ENCODE peak calls at places on chromosomes 11 and 22, in six cellular contexts. P, B, F, E, X and K are unnamed samples. For H3K4me1, the result is how much of the 10 kb centered on the place peaks cover.

GRCh38 chr22:34414467-34415440 is 494.5 kb upstream of the LARGE1 start:
- DNase-seq in P (no peak), B (no peak), F (peak), E (peak), X (peak), K (peak)

GRCh38 chr22:29831186-29831921 is 6.7 kb downstream of the ASCC2 start:
- DNase-seq in P (no peak), B (no peak), F (no peak), E (no peak), X (no peak), K (no peak)

GRCh38 chr11:68314886-68315580 is 2.6 kb downstream of the LRP5 start:
- DNase-seq in P (peak), B (peak), F (no peak), E (peak), X (no peak), K (no peak)

GRCh38 chr11:96306933-96307747 is 35.9 kb downstream of the MAML2 start:
- DNase-seq in P (peak), B (peak), F (no peak), E (peak), X (no peak), K (peak)

GRCh38 chr11:78231962-78232459 is 43.3 kb downstream of the USP35 start:
- DNase-seq in P (peak), B (peak), F (no peak), E (no peak), X (no peak), K (no peak)

GRCh38 chr11:36702330-36703054 is 104.5 kb upstream of the RAG2 start:
- DNase-seq in P (peak), B (peak), F (peak), E (no peak), X (no peak), K (peak)

GRCh38 chr11:3824714-3825472 is 15.9 kb downstream of the RHOG start:
- DNase-seq in P (peak), B (no peak), F (peak), E (peak), X (peak), K (no peak)

GRCh38 chr11:44972746-44973435 is 22.2 kb upstream of the TP53I11 start:
- DNase-seq in P (no peak), B (no peak), F (no peak), E (no peak), X (no peak), K (no peak)

GRCh38 chr22:36180038-36180880 is 19.7 kb upstream of the APOL3 start:
- DNase-seq in P (peak), B (peak), F (peak), E (peak), X (peak), K (peak)

GRCh38 chr11:117670443-117670842 is 126.6 kb downstream of the DSCAML1 start:
- DNase-seq in P (no peak), B (no peak), F (no peak), E (no peak), X (no peak), K (peak)

GRCh38 chr22:28976588-28976987 is 85.0 kb downstream of the C22orf31 start:
- DNase-seq in P (peak), B (peak), F (no peak), E (no peak), X (no peak), K (no peak)

GRCh38 chr11:31870609-31871309 is 59.6 kb upstream of the PAX6 start:
- DNase-seq in P (peak), B (peak), F (peak), E (peak), X (peak), K (peak)

GRCh38 chr11:109033627-109034340 is 368.9 kb downstream of the DDX10 start:
- DNase-seq in P (no peak), B (peak), F (no peak), E (no peak), X (no peak), K (no peak)

GRCh38 chr11:7437706-7438105 is 47.6 kb upstream of the OLFML1 start:
- DNase-seq in P (peak), B (no peak), F (no peak), E (no peak), X (no peak), K (no peak)

GRCh38 chr22:40175571-40176105 is 2.1 kb upstream of the TNRC6B start:
- DNase-seq in P (peak), B (no peak), F (no peak), E (no peak), X (no peak), K (no peak)

GRCh38 chr22:40482391-40482790 is 112.0 kb downstream of the SGSM3 start:
- DNase-seq in P (no peak), B (no peak), F (no peak), E (peak), X (no peak), K (no peak)

GRCh38 chr22:38513063-38513462 is 7.0 kb upstream of the DDX17 start:
- DNase-seq in P (no peak), B (no peak), F (peak), E (no peak), X (no peak), K (no peak)

GRCh38 chr11:80586464-80586863 is 1145.6 kb upstream of the TENM4 start:
- DNase-seq in P (no peak), B (peak), F (no peak), E (peak), X (no peak), K (no peak)

GRCh38 chr11:94028436-94028835 is 7.3 kb downstream of the HEPHL1 start:
- DNase-seq in P (peak), B (peak), F (no peak), E (peak), X (no peak), K (no peak)

GRCh38 chr11:109604506-109604905 is 182.5 kb downstream of the C11orf87 start:
- DNase-seq in P (no peak), B (no peak), F (no peak), E (no peak), X (no peak), K (no peak)

GRCh38 chr11:73141031-73141308 is 1.1 kb downstream of the FCHSD2 start:
- DNase-seq in P (peak), B (no peak), F (no peak), E (no peak), X (no peak), K (peak)

GRCh38 chr22:23306926-23307325 is 126.6 kb downstream of the BCR start:
- DNase-seq in P (no peak), B (no peak), F (no peak), E (no peak), X (no peak), K (no peak)

GRCh38 chr11:18749681-18750319 is 23.8 kb upstream of the IGSF22 start:
- DNase-seq in P (peak), B (peak), F (peak), E (no peak), X (no peak), K (no peak)

GRCh38 chr11:72595292-72595684 is 78.9 kb downstream of the PDE2A start:
- DNase-seq in P (no peak), B (no peak), F (no peak), E (no peak), X (no peak), K (peak)

GRCh38 chr11:123212406-123212805 is 17.4 kb upstream of the CLMP start:
- DNase-seq in P (no peak), B (no peak), F (no peak), E (no peak), X (no peak), K (no peak)

GRCh38 chr22:27796829-27797792 is 4.4 kb downstream of the MN1 start:
- DNase-seq in P (no peak), B (no peak), F (peak), E (no peak), X (no peak), K (no peak)

GRCh38 chr11:304915-305833 is 2.4 kb upstream of the IFITM2 start:
- DNase-seq in P (peak), B (peak), F (peak), E (peak), X (no peak), K (peak)

GRCh38 chr11:128940603-128941002 is 2.1 kb downstream of the TP53AIP1 start:
- DNase-seq in P (no peak), B (no peak), F (no peak), E (no peak), X (no peak), K (no peak)

GRCh38 chr11:128467610-128468041 is 119.7 kb downstream of the ETS1 start:
- DNase-seq in P (peak), B (peak), F (no peak), E (peak), X (no peak), K (no peak)

GRCh38 chr22:38032681-38033521 is 24.3 kb upstream of the PICK1 start:
- DNase-seq in P (peak), B (peak), F (no peak), E (no peak), X (no peak), K (no peak)

GRCh38 chr22:40898850-40899357 is 37.0 kb upstream of the DNAJB7 start:
- DNase-seq in P (peak), B (peak), F (no peak), E (no peak), X (no peak), K (no peak)

GRCh38 chr11:128886401-128887119 is 4.6 kb upstream of the KCNJ5 start:
- DNase-seq in P (no peak), B (no peak), F (no peak), E (no peak), X (no peak), K (no peak)

GRCh38 chr22:27413702-27414101 is 387.9 kb downstream of the MN1 start:
- DNase-seq in P (no peak), B (no peak), F (no peak), E (no peak), X (no peak), K (no peak)

GRCh38 chr11:121105063-121105480 is 4.0 kb downstream of the TECTA start:
- DNase-seq in P (peak), B (peak), F (no peak), E (no peak), X (no peak), K (no peak)

GRCh38 chr11:117143390-117143789 is 697 bp upstream of the PAFAH1B2 start:
- DNase-seq in P (peak), B (peak), F (no peak), E (no peak), X (no peak), K (peak)

GRCh38 chr11:15141381-15141780 is 26.7 kb downstream of the INSC start:
- DNase-seq in P (no peak), B (no peak), F (no peak), E (no peak), X (no peak), K (no peak)

DNA sequence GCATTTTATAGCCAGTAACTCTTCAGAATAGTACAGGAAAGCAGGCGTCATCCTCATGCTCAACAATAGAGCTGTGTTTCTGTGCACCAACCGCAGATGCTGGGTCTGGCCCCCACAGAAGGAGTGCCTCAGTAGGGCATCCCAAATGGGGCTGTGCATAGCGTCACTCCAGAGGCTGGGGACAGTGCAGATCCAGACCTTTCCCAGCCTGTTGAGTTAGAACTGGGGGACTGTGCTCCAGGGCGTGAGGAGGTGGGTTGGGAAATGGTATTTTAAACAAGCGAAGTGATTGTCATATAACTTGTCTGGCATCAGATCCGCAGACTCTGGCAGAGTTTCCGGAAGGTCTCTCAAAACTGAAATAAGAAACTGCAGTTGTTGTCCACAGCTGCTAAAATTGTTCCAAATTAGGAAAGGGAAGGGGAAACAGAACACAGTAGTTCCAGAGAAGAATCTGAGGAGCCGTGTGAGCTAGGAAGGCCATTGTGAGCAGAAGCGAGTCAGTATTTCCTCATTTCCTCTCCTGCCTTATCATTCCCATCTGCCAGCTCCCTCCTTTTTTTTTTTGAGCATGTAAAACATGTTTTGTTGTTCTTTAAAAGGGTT is 52.2 kb downstream of the JAM3 start:
- DNase-seq in P (peak), B (peak), F (no peak), E (no peak), X (no peak), K (no peak)
- H3K14ac ChIP-seq in P (peak), B (peak), F (no peak), E (peak), X (no peak), K (no peak)

GRCh38 chr22:30964858-30965257 is 3.7 kb downstream of the MORC2 start:
- DNase-seq in P (no peak), B (no peak), F (no peak), E (no peak), X (no peak), K (no peak)

GRCh38 chr22:30968924-30969531 is at the start of gene TUG1:
- DNase-seq in P (peak), B (peak), F (peak), E (peak), X (peak), K (peak)

GRCh38 chr22:30969532-30970355 is 679 bp downstream of the TUG1 start:
- DNase-seq in P (peak), B (peak), F (peak), E (peak), X (no peak), K (no peak)

GRCh38 chr22:30970356-30970746 is 1.3 kb downstream of the TUG1 start:
- DNase-seq in P (peak), B (no peak), F (no peak), E (no peak), X (no peak), K (no peak)

DNA sequence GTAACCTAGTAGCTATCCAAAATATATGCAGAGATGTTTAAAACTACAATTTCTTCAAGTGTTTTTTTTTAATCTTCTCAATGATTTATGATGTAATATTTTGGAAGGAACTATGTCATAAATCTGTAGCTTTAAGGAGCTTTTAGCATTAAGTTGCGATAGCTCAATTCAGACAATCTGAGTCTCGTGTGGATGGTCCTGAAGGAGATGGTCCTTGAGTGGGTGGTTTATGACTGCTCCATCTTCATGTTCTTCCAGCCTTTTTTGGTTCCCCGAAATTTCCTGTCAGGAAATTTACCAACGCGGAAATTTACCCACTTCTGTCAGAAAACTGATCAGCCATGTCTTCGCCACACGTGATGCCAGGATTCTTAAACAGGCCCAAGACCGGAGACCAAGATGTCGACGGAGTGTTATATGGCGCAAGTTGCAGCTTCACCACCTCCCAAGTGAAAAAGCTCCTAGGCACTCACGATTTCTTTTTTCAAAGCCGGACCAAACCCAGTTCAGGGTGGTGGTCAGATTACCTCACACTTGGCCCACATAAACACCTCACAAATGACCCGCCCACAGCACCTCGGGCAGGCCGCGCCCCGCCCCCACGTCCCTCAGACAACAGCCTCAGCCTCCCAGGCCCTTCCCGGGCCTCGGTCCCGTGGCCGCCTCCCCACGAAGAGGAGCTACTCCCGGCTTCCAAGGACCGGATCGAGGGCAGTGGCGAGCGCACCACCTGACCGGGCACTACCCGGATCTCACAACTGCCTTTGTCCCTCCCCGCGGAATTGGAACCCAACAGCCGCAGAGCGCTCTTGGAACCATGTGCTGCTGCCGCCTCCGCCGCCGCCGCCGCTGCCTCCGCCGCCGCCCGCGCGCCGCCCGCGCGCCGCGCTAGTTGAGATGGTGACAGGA is at the start of gene MORC2:
- DNase-seq in P (no peak), B (peak), F (peak), E (peak), X (no peak), K (peak)
- H2AFZ ChIP-seq in P (peak), B (peak), F (no peak), E (peak), X (no peak), K (peak)

GRCh38 chr11:119697882-119698281 is 31.1 kb downstream of the NECTIN1 start:
- DNase-seq in P (no peak), B (no peak), F (no peak), E (no peak), X (no peak), K (no peak)
- H3K4me1 ChIP-seq in P (under half), B (under half), F (under half), E (under half), X (under half), K (under half)

GRCh38 chr22:50293441-50294318 is 13.8 kb downstream of the PLXNB2 start:
- DNase-seq in P (peak), B (peak), F (peak), E (peak), X (peak), K (peak)

GRCh38 chr22:50289942-50290630 is 17.4 kb downstream of the PLXNB2 start:
- DNase-seq in P (no peak), B (no peak), F (no peak), E (no peak), X (no peak), K (no peak)

GRCh38 chr22:50289151-50289941 is 18.1 kb downstream of the PLXNB2 start:
- DNase-seq in P (no peak), B (no peak), F (no peak), E (no peak), X (no peak), K (no peak)

GRCh38 chr22:50294319-50294656 is 13.2 kb downstream of the PLXNB2 start:
- DNase-seq in P (no peak), B (no peak), F (no peak), E (no peak), X (no peak), K (no peak)

DNA sequence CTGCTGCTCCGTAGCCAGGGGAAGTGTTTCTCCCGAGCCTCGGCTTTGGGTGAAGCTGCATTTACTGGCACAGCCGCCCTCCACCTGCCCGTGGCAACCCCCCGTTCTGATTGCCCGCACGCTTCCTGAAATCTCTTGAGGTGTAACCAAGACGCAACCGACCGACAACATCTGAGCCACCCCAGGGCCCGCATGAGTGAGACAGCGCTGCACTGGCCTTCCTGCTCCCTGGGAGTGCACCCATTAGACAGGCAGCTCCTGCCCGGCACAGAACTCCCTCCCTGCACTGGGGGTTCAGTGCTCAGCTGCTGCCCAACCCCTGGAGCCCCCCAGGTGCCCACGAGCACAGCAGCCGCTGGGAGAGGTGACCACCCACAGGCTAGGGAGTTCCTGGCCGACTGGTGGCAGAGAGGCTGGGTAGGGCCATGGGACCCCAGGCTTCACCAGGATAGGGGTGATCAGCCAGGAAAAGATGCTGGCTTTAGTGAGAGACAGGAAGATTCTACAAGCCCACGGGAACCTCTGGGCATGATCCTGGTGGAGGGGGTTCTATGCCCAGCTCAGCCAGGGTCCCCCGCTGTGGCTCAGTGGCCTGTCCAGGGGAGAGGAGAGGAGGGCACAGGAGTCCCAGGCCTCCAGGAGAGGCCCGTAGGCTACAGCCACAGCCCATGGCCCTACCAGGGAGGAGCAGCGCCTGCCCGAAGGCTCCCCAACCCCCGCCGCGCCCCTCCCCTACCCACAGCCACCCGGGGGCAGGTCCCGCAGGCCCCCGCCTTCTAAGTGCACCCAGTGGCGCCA is 14.6 kb downstream of the PLXNB2 start:
- DNase-seq in P (no peak), B (no peak), F (no peak), E (peak), X (peak), K (no peak)
- H3K14ac ChIP-seq in P (peak), B (peak), F (peak), E (peak), X (peak), K (peak)

GRCh38 chr11:64743591-64744543 is at the start of gene RASGRP2:
- DNase-seq in P (peak), B (no peak), F (peak), E (no peak), X (peak), K (no peak)

GRCh38 chr11:64745219-64745522 is 1.2 kb upstream of the RASGRP2 start:
- DNase-seq in P (no peak), B (no peak), F (no peak), E (no peak), X (peak), K (no peak)

GRCh38 chr11:64745523-64746328 is 1.8 kb upstream of the RASGRP2 start:
- DNase-seq in P (peak), B (peak), F (peak), E (no peak), X (peak), K (peak)

GRCh38 chr11:64742940-64743590 is 877 bp downstream of the RASGRP2 start:
- DNase-seq in P (peak), B (no peak), F (peak), E (peak), X (peak), K (no peak)

DNA sequence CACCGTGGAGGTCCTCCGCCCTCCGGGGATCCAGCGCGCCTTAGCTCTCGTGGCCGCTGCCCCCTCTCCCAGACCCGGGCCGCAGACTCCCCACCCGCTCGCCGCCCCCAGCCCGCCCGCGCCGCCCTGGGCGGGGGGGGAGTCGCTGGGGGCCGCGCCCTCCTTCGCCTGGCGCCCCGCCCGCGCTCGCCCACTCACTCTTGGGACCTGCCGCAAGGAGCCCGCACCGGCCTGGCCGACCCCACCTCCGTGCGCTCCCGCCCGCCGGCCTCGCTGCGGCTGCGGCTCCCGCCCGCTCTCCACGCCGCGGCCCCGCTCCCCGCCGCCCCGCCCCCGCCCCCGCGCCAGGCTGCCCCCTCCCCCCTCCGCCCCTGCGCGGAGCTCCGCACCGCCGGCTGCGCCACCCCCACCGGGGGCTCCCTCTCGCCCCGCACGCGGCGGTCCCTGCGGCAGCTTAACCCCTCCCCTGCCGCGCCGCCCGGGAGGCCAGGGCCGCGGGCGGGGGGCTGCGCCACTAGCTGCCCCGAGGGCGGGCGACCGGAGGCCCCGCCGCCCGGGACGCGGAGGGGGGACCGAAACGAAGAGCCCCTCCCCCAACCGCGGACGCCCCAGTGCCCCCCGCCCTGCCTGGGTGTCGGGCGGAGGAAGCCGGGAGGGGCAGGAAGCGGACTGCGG is 739 bp upstream of the RASGRP2 start:
- DNase-seq in P (no peak), B (no peak), F (no peak), E (no peak), X (peak), K (no peak)
- H2AFZ ChIP-seq in P (no peak), B (peak), F (no peak), E (no peak), X (no peak), K (peak)